ENCODE peak calls at places on chromosomes 12 and 14, in eight cellular contexts. One of them, this sample, is unnamed.

GRCh38 chr12:46585854-46586621 is 213.5 kb upstream of the SLC38A2 start:
- DNase-seq in HCT116: peak; percentile 16
- DNase-seq in epithelial cell of esophagus: peak; percentile 85
- DNase-seq in CD8-positive, alpha-beta T cell: peak; percentile 38
- DNase-seq in RWPE1: no peak
- DNase-seq in Calu3: peak; percentile 80
- DNase-seq in astrocyte of the spinal cord: peak; percentile 88
- DNase-seq in type B pancreatic cell: no peak
- DNase-seq in this sample: no peak

GRCh38 chr14:72451081-72451972 is 442.6 kb downstream of the DPF3 start:
- DNase-seq in HCT116: no peak
- DNase-seq in epithelial cell of esophagus: peak; percentile 23
- DNase-seq in CD8-positive, alpha-beta T cell: peak; percentile 16
- DNase-seq in RWPE1: no peak
- DNase-seq in Calu3: no peak
- DNase-seq in astrocyte of the spinal cord: no peak
- DNase-seq in type B pancreatic cell: no peak
- DNase-seq in this sample: no peak

GRCh38 chr14:36424478-36425102 is 95.4 kb downstream of the NKX2-1 start:
- DNase-seq in HCT116: no peak
- DNase-seq in epithelial cell of esophagus: no peak
- DNase-seq in CD8-positive, alpha-beta T cell: no peak
- DNase-seq in RWPE1: no peak
- DNase-seq in Calu3: no peak
- DNase-seq in astrocyte of the spinal cord: no peak
- DNase-seq in type B pancreatic cell: no peak
- DNase-seq in this sample: no peak

GRCh38 chr12:31387466-31387865 is 61.5 kb upstream of the SINHCAF start:
- DNase-seq in HCT116: no peak
- DNase-seq in epithelial cell of esophagus: peak; percentile 59
- DNase-seq in CD8-positive, alpha-beta T cell: no peak
- DNase-seq in RWPE1: no peak
- DNase-seq in Calu3: no peak
- DNase-seq in astrocyte of the spinal cord: no peak
- DNase-seq in type B pancreatic cell: no peak
- DNase-seq in this sample: no peak

GRCh38 chr14:85911044-85911443 is 381.1 kb downstream of the FLRT2 start:
- DNase-seq in HCT116: no peak
- DNase-seq in epithelial cell of esophagus: no peak
- DNase-seq in CD8-positive, alpha-beta T cell: no peak
- DNase-seq in RWPE1: no peak
- DNase-seq in Calu3: no peak
- DNase-seq in astrocyte of the spinal cord: no peak
- DNase-seq in type B pancreatic cell: no peak
- DNase-seq in this sample: no peak

GRCh38 chr12:118714500-118714899 is 266.8 kb upstream of the SRRM4 start:
- DNase-seq in HCT116: no peak
- DNase-seq in epithelial cell of esophagus: no peak
- DNase-seq in CD8-positive, alpha-beta T cell: no peak
- DNase-seq in RWPE1: no peak
- DNase-seq in Calu3: no peak
- DNase-seq in astrocyte of the spinal cord: no peak
- DNase-seq in type B pancreatic cell: no peak
- DNase-seq in this sample: no peak

GRCh38 chr12:47704719-47705118 is 1.1 kb downstream of the RPAP3 start:
- DNase-seq in HCT116: no peak
- DNase-seq in epithelial cell of esophagus: no peak
- DNase-seq in CD8-positive, alpha-beta T cell: no peak
- DNase-seq in RWPE1: no peak
- DNase-seq in Calu3: no peak
- DNase-seq in astrocyte of the spinal cord: no peak
- DNase-seq in type B pancreatic cell: no peak
- DNase-seq in this sample: no peak

GRCh38 chr12:22474970-22475720 is 69.2 kb downstream of the C2CD5 start:
- DNase-seq in HCT116: no peak
- DNase-seq in epithelial cell of esophagus: no peak
- DNase-seq in CD8-positive, alpha-beta T cell: no peak
- DNase-seq in RWPE1: no peak
- DNase-seq in Calu3: no peak
- DNase-seq in astrocyte of the spinal cord: peak; percentile 28
- DNase-seq in type B pancreatic cell: no peak
- DNase-seq in this sample: no peak

GRCh38 chr14:90886297-90886830 is 70.1 kb upstream of the TTC7B start:
- DNase-seq in HCT116: no peak
- DNase-seq in epithelial cell of esophagus: no peak
- DNase-seq in CD8-positive, alpha-beta T cell: no peak
- DNase-seq in RWPE1: no peak
- DNase-seq in Calu3: no peak
- DNase-seq in astrocyte of the spinal cord: no peak
- DNase-seq in type B pancreatic cell: no peak
- DNase-seq in this sample: no peak

GRCh38 chr14:51676549-51676948 is 24.8 kb downstream of the FRMD6 start:
- DNase-seq in HCT116: no peak
- DNase-seq in epithelial cell of esophagus: peak; percentile 53
- DNase-seq in CD8-positive, alpha-beta T cell: no peak
- DNase-seq in RWPE1: no peak
- DNase-seq in Calu3: no peak
- DNase-seq in astrocyte of the spinal cord: no peak
- DNase-seq in type B pancreatic cell: no peak
- DNase-seq in this sample: no peak

GRCh38 chr14:91980157-91980556 is 32.7 kb upstream of the FBLN5 start:
- DNase-seq in HCT116: peak; percentile 75
- DNase-seq in epithelial cell of esophagus: peak; percentile 95
- DNase-seq in CD8-positive, alpha-beta T cell: no peak
- DNase-seq in RWPE1: peak; percentile 95
- DNase-seq in Calu3: no peak
- DNase-seq in astrocyte of the spinal cord: peak; percentile 89
- DNase-seq in type B pancreatic cell: no peak
- DNase-seq in this sample: no peak

GRCh38 chr12:95191060-95191696 is 26.1 kb downstream of the FGD6 start:
- DNase-seq in HCT116: no peak
- DNase-seq in epithelial cell of esophagus: no peak
- DNase-seq in CD8-positive, alpha-beta T cell: no peak
- DNase-seq in RWPE1: no peak
- DNase-seq in Calu3: no peak
- DNase-seq in astrocyte of the spinal cord: no peak
- DNase-seq in type B pancreatic cell: no peak
- DNase-seq in this sample: no peak

GRCh38 chr14:32246751-32247150 is 43.7 kb upstream of the RNU6-8 start:
- DNase-seq in HCT116: no peak
- DNase-seq in epithelial cell of esophagus: no peak
- DNase-seq in CD8-positive, alpha-beta T cell: no peak
- DNase-seq in RWPE1: no peak
- DNase-seq in Calu3: no peak
- DNase-seq in astrocyte of the spinal cord: no peak
- DNase-seq in type B pancreatic cell: no peak
- DNase-seq in this sample: no peak

GRCh38 chr14:32249780-32250179 is 46.7 kb upstream of the RNU6-8 start:
- DNase-seq in HCT116: no peak
- DNase-seq in epithelial cell of esophagus: peak; percentile 78
- DNase-seq in CD8-positive, alpha-beta T cell: no peak
- DNase-seq in RWPE1: no peak
- DNase-seq in Calu3: no peak
- DNase-seq in astrocyte of the spinal cord: no peak
- DNase-seq in type B pancreatic cell: no peak
- DNase-seq in this sample: no peak

GRCh38 chr14:32244404-32244803 is 41.3 kb upstream of the RNU6-8 start:
- DNase-seq in HCT116: no peak
- DNase-seq in epithelial cell of esophagus: no peak
- DNase-seq in CD8-positive, alpha-beta T cell: no peak
- DNase-seq in RWPE1: no peak
- DNase-seq in Calu3: no peak
- DNase-seq in astrocyte of the spinal cord: no peak
- DNase-seq in type B pancreatic cell: no peak
- DNase-seq in this sample: no peak
- TF ChIP-seq CTCF in HCT116: peak; percentile 30
- TF ChIP-seq CTCF in epithelial cell of esophagus: peak; percentile 12
- TF ChIP-seq CTCF in CD8-positive, alpha-beta T cell: no peak
- TF ChIP-seq CTCF in RWPE1: no peak
- TF ChIP-seq CTCF in Calu3: no peak
- TF ChIP-seq CTCF in astrocyte of the spinal cord: peak; percentile 35
- TF ChIP-seq CTCF in type B pancreatic cell: no peak
- TF ChIP-seq CTCF in this sample: no peak

GRCh38 chr12:120625557-120626419 is 14.6 kb upstream of the CABP1 start:
- DNase-seq in HCT116: peak; percentile 54
- DNase-seq in epithelial cell of esophagus: no peak
- DNase-seq in CD8-positive, alpha-beta T cell: no peak
- DNase-seq in RWPE1: peak; percentile 19
- DNase-seq in Calu3: no peak
- DNase-seq in astrocyte of the spinal cord: no peak
- DNase-seq in type B pancreatic cell: no peak
- DNase-seq in this sample: no peak

GRCh38 chr12:120630139-120630895 is 10.1 kb upstream of the CABP1 start:
- DNase-seq in HCT116: no peak
- DNase-seq in epithelial cell of esophagus: no peak
- DNase-seq in CD8-positive, alpha-beta T cell: no peak
- DNase-seq in RWPE1: no peak
- DNase-seq in Calu3: no peak
- DNase-seq in astrocyte of the spinal cord: no peak
- DNase-seq in type B pancreatic cell: no peak
- DNase-seq in this sample: no peak

GRCh38 chr12:120631097-120631496 is 9.3 kb upstream of the CABP1 start:
- DNase-seq in HCT116: no peak
- DNase-seq in epithelial cell of esophagus: no peak
- DNase-seq in CD8-positive, alpha-beta T cell: no peak
- DNase-seq in RWPE1: no peak
- DNase-seq in Calu3: no peak
- DNase-seq in astrocyte of the spinal cord: no peak
- DNase-seq in type B pancreatic cell: no peak
- DNase-seq in this sample: no peak

DNA sequence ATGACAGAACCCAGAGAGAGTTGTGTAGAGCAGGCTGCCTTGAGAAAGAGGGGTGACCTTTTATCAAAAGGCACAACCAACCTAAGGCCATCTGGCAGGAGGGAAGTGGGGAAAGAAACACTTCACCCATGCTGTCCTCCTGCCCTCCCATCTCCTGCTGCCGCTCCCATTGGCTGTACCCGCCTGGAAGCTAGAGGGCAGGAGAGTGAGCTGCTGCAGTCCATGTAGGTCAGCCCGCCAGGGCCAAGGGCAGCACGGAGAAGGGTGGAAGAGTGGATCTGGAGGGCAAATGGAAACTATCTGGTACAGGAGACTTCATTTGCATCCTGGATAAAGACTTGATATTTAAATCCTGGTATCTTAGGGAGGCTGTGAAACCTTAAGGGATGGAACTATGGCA is 11.5 kb upstream of the CABP1 start:
- DNase-seq in HCT116: no peak
- DNase-seq in epithelial cell of esophagus: no peak
- DNase-seq in CD8-positive, alpha-beta T cell: no peak
- DNase-seq in RWPE1: no peak
- DNase-seq in Calu3: no peak
- DNase-seq in astrocyte of the spinal cord: no peak
- DNase-seq in type B pancreatic cell: no peak
- DNase-seq in this sample: no peak
- TF ChIP-seq CTCF in HCT116: peak; percentile 35
- TF ChIP-seq CTCF in epithelial cell of esophagus: no peak
- TF ChIP-seq CTCF in CD8-positive, alpha-beta T cell: no peak
- TF ChIP-seq CTCF in RWPE1: no peak
- TF ChIP-seq CTCF in Calu3: no peak
- TF ChIP-seq CTCF in astrocyte of the spinal cord: peak; percentile 35
- TF ChIP-seq CTCF in type B pancreatic cell: no peak
- TF ChIP-seq CTCF in this sample: no peak

GRCh38 chr14:61698216-61698980 is 3.1 kb downstream of the HIF1A start:
- DNase-seq in HCT116: no peak
- DNase-seq in epithelial cell of esophagus: no peak
- DNase-seq in CD8-positive, alpha-beta T cell: no peak
- DNase-seq in RWPE1: no peak
- DNase-seq in Calu3: no peak
- DNase-seq in astrocyte of the spinal cord: peak; percentile 35
- DNase-seq in type B pancreatic cell: no peak
- DNase-seq in this sample: no peak

GRCh38 chr14:61695695-61696527 is 598 bp downstream of the HIF1A start:
- DNase-seq in HCT116: no peak
- DNase-seq in epithelial cell of esophagus: peak; percentile 43
- DNase-seq in CD8-positive, alpha-beta T cell: peak; percentile 26
- DNase-seq in RWPE1: peak; percentile 40
- DNase-seq in Calu3: peak; percentile 56
- DNase-seq in astrocyte of the spinal cord: peak; percentile 65
- DNase-seq in type B pancreatic cell: peak; percentile 80
- DNase-seq in this sample: peak; percentile 41

GRCh38 chr14:61696753-61697318 is 1.5 kb downstream of the HIF1A start:
- DNase-seq in HCT116: no peak
- DNase-seq in epithelial cell of esophagus: no peak
- DNase-seq in CD8-positive, alpha-beta T cell: no peak
- DNase-seq in RWPE1: no peak
- DNase-seq in Calu3: no peak
- DNase-seq in astrocyte of the spinal cord: peak; percentile 46
- DNase-seq in type B pancreatic cell: no peak
- DNase-seq in this sample: no peak

GRCh38 chr14:61694039-61694438 is 1.3 kb upstream of the HIF1A start:
- DNase-seq in HCT116: no peak
- DNase-seq in epithelial cell of esophagus: no peak
- DNase-seq in CD8-positive, alpha-beta T cell: no peak
- DNase-seq in RWPE1: no peak
- DNase-seq in Calu3: no peak
- DNase-seq in astrocyte of the spinal cord: no peak
- DNase-seq in type B pancreatic cell: no peak
- DNase-seq in this sample: no peak

GRCh38 chr14:61694830-61695694 is at the start of gene HIF1A:
- DNase-seq in HCT116: peak; percentile 94
- DNase-seq in epithelial cell of esophagus: peak; percentile 100
- DNase-seq in CD8-positive, alpha-beta T cell: peak; percentile 94
- DNase-seq in RWPE1: peak; percentile 97
- DNase-seq in Calu3: peak; percentile 96
- DNase-seq in astrocyte of the spinal cord: peak; percentile 100
- DNase-seq in type B pancreatic cell: peak; percentile 95
- DNase-seq in this sample: peak; percentile 87
- TF ChIP-seq CTCF in HCT116: no peak
- TF ChIP-seq CTCF in epithelial cell of esophagus: peak; percentile 27
- TF ChIP-seq CTCF in CD8-positive, alpha-beta T cell: no peak
- TF ChIP-seq CTCF in RWPE1: peak; percentile 39
- TF ChIP-seq CTCF in Calu3: no peak
- TF ChIP-seq CTCF in astrocyte of the spinal cord: peak; percentile 32
- TF ChIP-seq CTCF in type B pancreatic cell: no peak
- TF ChIP-seq CTCF in this sample: no peak

GRCh38 chr14:99539503-99539902 is 58.3 kb downstream of the CCNK start:
- DNase-seq in HCT116: no peak
- DNase-seq in epithelial cell of esophagus: no peak
- DNase-seq in CD8-positive, alpha-beta T cell: no peak
- DNase-seq in RWPE1: no peak
- DNase-seq in Calu3: no peak
- DNase-seq in astrocyte of the spinal cord: no peak
- DNase-seq in type B pancreatic cell: no peak
- DNase-seq in this sample: no peak

GRCh38 chr14:99535908-99536778 is 54.9 kb downstream of the CCNK start:
- DNase-seq in HCT116: no peak
- DNase-seq in epithelial cell of esophagus: no peak
- DNase-seq in CD8-positive, alpha-beta T cell: no peak
- DNase-seq in RWPE1: no peak
- DNase-seq in Calu3: no peak
- DNase-seq in astrocyte of the spinal cord: no peak
- DNase-seq in type B pancreatic cell: no peak
- DNase-seq in this sample: no peak

GRCh38 chr14:99538733-99539132 is 57.5 kb downstream of the CCNK start:
- DNase-seq in HCT116: no peak
- DNase-seq in epithelial cell of esophagus: no peak
- DNase-seq in CD8-positive, alpha-beta T cell: no peak
- DNase-seq in RWPE1: no peak
- DNase-seq in Calu3: no peak
- DNase-seq in astrocyte of the spinal cord: no peak
- DNase-seq in type B pancreatic cell: no peak
- DNase-seq in this sample: no peak

GRCh38 chr14:99537399-99537798 is 56.2 kb downstream of the CCNK start:
- DNase-seq in HCT116: no peak
- DNase-seq in epithelial cell of esophagus: peak; percentile 82
- DNase-seq in CD8-positive, alpha-beta T cell: no peak
- DNase-seq in RWPE1: peak; percentile 86
- DNase-seq in Calu3: peak; percentile 56
- DNase-seq in astrocyte of the spinal cord: peak; percentile 82
- DNase-seq in type B pancreatic cell: no peak
- DNase-seq in this sample: no peak

GRCh38 chr14:99538275-99538674 is 57.1 kb downstream of the CCNK start:
- DNase-seq in HCT116: no peak
- DNase-seq in epithelial cell of esophagus: no peak
- DNase-seq in CD8-positive, alpha-beta T cell: no peak
- DNase-seq in RWPE1: no peak
- DNase-seq in Calu3: no peak
- DNase-seq in astrocyte of the spinal cord: peak; percentile 29
- DNase-seq in type B pancreatic cell: no peak
- DNase-seq in this sample: no peak
- TF ChIP-seq CTCF in HCT116: peak; percentile 28
- TF ChIP-seq CTCF in epithelial cell of esophagus: peak; percentile 7
- TF ChIP-seq CTCF in CD8-positive, alpha-beta T cell: no peak
- TF ChIP-seq CTCF in RWPE1: no peak
- TF ChIP-seq CTCF in Calu3: peak; percentile 26
- TF ChIP-seq CTCF in astrocyte of the spinal cord: peak; percentile 36
- TF ChIP-seq CTCF in type B pancreatic cell: peak; percentile 51
- TF ChIP-seq CTCF in this sample: no peak